ENCODE peak calls at places on chromosomes 12 and 14, in four cellular contexts. One of them, this sample, is unnamed.

GRCh38 chr12:534216-534615 is 74.5 kb downstream of the B4GALNT3 start:
- DNase-seq in MCF 10A: no peak
- DNase-seq in CD8-positive, alpha-beta T cell: no peak
- DNase-seq in A549: no peak
- DNase-seq in this sample: no peak

GRCh38 chr12:127613056-127613455 is 653.9 kb upstream of the TMEM132C start:
- DNase-seq in MCF 10A: no peak
- DNase-seq in CD8-positive, alpha-beta T cell: no peak
- DNase-seq in A549: no peak
- DNase-seq in this sample: no peak

GRCh38 chr14:103698380-103699260 is 16.6 kb downstream of the XRCC3 start:
- DNase-seq in MCF 10A: no peak
- DNase-seq in CD8-positive, alpha-beta T cell: no peak
- DNase-seq in A549: no peak
- DNase-seq in this sample: no peak

GRCh38 chr12:104177663-104178501 is 37.7 kb upstream of the TXNRD1 start:
- DNase-seq in MCF 10A: peak
- DNase-seq in CD8-positive, alpha-beta T cell: no peak
- DNase-seq in A549: peak
- DNase-seq in this sample: no peak

GRCh38 chr14:66011855-66012254 is 474.3 kb upstream of the CCDC196 start:
- DNase-seq in MCF 10A: no peak
- DNase-seq in CD8-positive, alpha-beta T cell: no peak
- DNase-seq in A549: no peak
- DNase-seq in this sample: no peak

GRCh38 chr12:68796399-68796798 is 11.6 kb upstream of the MDM2 start:
- DNase-seq in MCF 10A: no peak
- DNase-seq in CD8-positive, alpha-beta T cell: no peak
- DNase-seq in A549: no peak
- DNase-seq in this sample: no peak

GRCh38 chr12:55965941-55966407 is at the start of gene PMEL:
- DNase-seq in MCF 10A: no peak
- DNase-seq in CD8-positive, alpha-beta T cell: no peak
- DNase-seq in A549: no peak
- DNase-seq in this sample: peak

GRCh38 chr12:57822392-57823130 is 4.0 kb upstream of the AVIL start:
- DNase-seq in MCF 10A: no peak
- DNase-seq in CD8-positive, alpha-beta T cell: no peak
- DNase-seq in A549: no peak
- DNase-seq in this sample: no peak

GRCh38 chr14:94555991-94556390 is 5.3 kb upstream of the SERPINA4 start:
- DNase-seq in MCF 10A: no peak
- DNase-seq in CD8-positive, alpha-beta T cell: no peak
- DNase-seq in A549: no peak
- DNase-seq in this sample: no peak

GRCh38 chr12:75684678-75685620 is 173.5 kb upstream of the KRR1 start:
- DNase-seq in MCF 10A: no peak
- DNase-seq in CD8-positive, alpha-beta T cell: no peak
- DNase-seq in A549: no peak
- DNase-seq in this sample: no peak

GRCh38 chr14:77613207-77613606 is 3.2 kb downstream of the SPTLC2 start:
- DNase-seq in MCF 10A: peak
- DNase-seq in CD8-positive, alpha-beta T cell: no peak
- DNase-seq in A549: no peak
- DNase-seq in this sample: no peak

GRCh38 chr12:115163710-115164109 is 479.7 kb upstream of the TBX3 start:
- DNase-seq in MCF 10A: no peak
- DNase-seq in CD8-positive, alpha-beta T cell: no peak
- DNase-seq in A549: no peak
- DNase-seq in this sample: no peak

GRCh38 chr12:80582431-80582830 is 125.0 kb upstream of the MYF6 start:
- DNase-seq in MCF 10A: no peak
- DNase-seq in CD8-positive, alpha-beta T cell: no peak
- DNase-seq in A549: no peak
- DNase-seq in this sample: no peak

GRCh38 chr12:6229823-6230222 is 29.6 kb downstream of the CD9 start:
- DNase-seq in MCF 10A: peak
- DNase-seq in CD8-positive, alpha-beta T cell: no peak
- DNase-seq in A549: no peak
- DNase-seq in this sample: no peak

GRCh38 chr12:125111403-125111802 is 46.2 kb downstream of the AACS start:
- DNase-seq in MCF 10A: no peak
- DNase-seq in CD8-positive, alpha-beta T cell: no peak
- DNase-seq in A549: no peak
- DNase-seq in this sample: no peak

GRCh38 chr14:76330411-76331327 is 45.3 kb upstream of the ESRRB start:
- DNase-seq in MCF 10A: no peak
- DNase-seq in CD8-positive, alpha-beta T cell: no peak
- DNase-seq in A549: no peak
- DNase-seq in this sample: no peak

GRCh38 chr14:70005281-70005805 is 126.1 kb downstream of the SMOC1 start:
- DNase-seq in MCF 10A: no peak
- DNase-seq in CD8-positive, alpha-beta T cell: no peak
- DNase-seq in A549: no peak
- DNase-seq in this sample: no peak
- TF ChIP-seq CTCF in MCF 10A: no peak
- TF ChIP-seq CTCF in CD8-positive, alpha-beta T cell: no peak
- TF ChIP-seq CTCF in A549: no peak
- TF ChIP-seq CTCF in this sample: no peak

GRCh38 chr14:105871590-105871989 is 345.2 kb downstream of the TMEM121 start:
- DNase-seq in MCF 10A: no peak
- DNase-seq in CD8-positive, alpha-beta T cell: no peak
- DNase-seq in A549: no peak
- DNase-seq in this sample: no peak
- TF ChIP-seq CTCF in MCF 10A: no peak
- TF ChIP-seq CTCF in CD8-positive, alpha-beta T cell: no peak
- TF ChIP-seq CTCF in A549: no peak
- TF ChIP-seq CTCF in this sample: no peak

GRCh38 chr14:100274250-100274649 is 32.0 kb downstream of the SLC25A29 start:
- DNase-seq in MCF 10A: no peak
- DNase-seq in CD8-positive, alpha-beta T cell: no peak
- DNase-seq in A549: no peak
- DNase-seq in this sample: no peak

GRCh38 chr14:100268591-100269207 is 29.8 kb downstream of the YY1 start:
- DNase-seq in MCF 10A: no peak
- DNase-seq in CD8-positive, alpha-beta T cell: no peak
- DNase-seq in A549: no peak
- DNase-seq in this sample: no peak

GRCh38 chr14:100267990-100268389 is 29.0 kb downstream of the YY1 start:
- DNase-seq in MCF 10A: no peak
- DNase-seq in CD8-positive, alpha-beta T cell: no peak
- DNase-seq in A549: no peak
- DNase-seq in this sample: no peak

GRCh38 chr14:100275214-100275613 is 31.0 kb downstream of the SLC25A29 start:
- DNase-seq in MCF 10A: no peak
- DNase-seq in CD8-positive, alpha-beta T cell: no peak
- DNase-seq in A549: no peak
- DNase-seq in this sample: no peak

DNA sequence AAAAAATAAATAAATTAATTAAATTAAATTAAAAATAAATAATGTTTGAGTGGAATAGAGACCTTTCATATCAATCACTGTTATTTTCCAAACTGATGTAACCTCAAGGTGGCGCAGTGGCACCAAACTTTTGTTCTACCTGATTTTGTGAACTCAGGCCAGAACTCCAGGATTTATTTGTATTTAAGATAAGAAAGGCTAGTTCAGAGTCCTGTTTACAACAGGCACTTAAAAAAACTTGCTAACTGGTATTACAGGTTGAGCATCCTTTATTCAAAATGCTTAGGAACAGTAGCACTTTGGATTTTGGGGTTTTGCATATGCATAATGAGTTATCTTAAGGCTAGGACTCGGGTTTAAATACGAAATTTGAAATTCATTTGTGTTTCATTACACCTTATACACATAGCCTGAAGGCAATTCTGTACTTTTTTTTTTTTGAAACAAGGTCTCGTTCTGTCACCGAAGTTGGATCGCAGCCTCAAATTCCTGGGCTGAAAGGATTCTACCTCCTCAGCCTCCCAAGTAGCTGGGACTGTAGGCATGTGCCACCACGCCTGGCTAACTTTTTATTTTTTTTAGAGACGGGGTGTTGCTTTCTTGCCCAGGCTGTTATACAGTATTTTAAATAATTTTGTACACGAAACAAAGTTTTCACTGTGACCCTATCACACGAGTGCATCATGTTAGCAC is 32.4 kb downstream of the YY1 start:
- DNase-seq in MCF 10A: peak
- DNase-seq in CD8-positive, alpha-beta T cell: no peak
- DNase-seq in A549: peak
- DNase-seq in this sample: no peak
- TF ChIP-seq CTCF in MCF 10A: peak
- TF ChIP-seq CTCF in CD8-positive, alpha-beta T cell: peak
- TF ChIP-seq CTCF in A549: peak
- TF ChIP-seq CTCF in this sample: peak

DNA sequence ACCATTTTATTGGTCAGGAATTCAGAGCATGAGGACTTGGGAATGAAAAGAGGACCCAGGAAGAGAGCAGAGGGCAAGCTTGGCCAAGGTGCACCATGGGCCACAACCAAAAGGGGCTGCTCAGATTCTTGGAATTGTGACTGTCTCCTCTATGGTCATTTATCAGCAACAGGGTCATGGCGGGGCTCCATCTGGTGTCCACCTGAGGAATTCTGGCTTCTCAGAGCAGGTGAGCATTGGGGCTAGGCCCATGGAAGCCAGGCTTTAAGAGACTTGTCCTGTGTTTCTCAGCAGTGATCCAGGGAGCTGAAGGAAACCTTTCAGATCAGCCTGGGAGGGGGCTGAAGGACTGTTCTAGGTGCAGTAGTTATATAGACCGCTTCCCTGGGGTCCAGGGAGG is 2.6 kb upstream of the RIN3 start:
- DNase-seq in MCF 10A: peak
- DNase-seq in CD8-positive, alpha-beta T cell: no peak
- DNase-seq in A549: peak
- DNase-seq in this sample: no peak
- TF ChIP-seq CTCF in MCF 10A: no peak
- TF ChIP-seq CTCF in CD8-positive, alpha-beta T cell: no peak
- TF ChIP-seq CTCF in A549: no peak
- TF ChIP-seq CTCF in this sample: no peak

DNA sequence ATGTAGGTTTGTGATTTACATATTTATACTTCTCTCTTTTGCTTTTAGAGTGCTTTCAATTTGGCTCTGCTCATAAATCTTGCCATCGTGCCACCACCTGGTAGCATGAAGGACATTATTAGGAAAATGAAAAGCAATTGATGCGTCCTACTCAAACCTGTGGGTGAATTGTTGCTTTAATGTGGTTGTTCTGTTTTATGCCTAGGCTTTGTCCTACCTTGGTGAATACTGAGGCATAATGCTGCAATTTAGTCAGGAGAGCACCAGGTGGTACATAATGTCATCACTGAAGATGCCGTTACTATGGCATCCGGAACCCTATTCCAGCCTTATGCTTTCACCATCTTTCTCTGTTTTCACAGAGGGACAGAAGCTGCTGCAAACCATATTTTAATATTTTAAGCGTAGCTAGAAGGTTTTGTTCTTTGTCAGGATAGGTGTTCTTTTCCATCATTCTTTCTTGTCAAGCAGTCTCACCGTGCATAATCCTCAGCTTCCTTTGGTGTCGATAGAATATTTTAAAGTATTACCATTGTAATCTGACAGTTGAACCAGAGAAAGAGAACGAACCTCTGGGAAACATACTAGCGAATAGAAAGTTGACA is 68.5 kb upstream of the PKP2 start:
- DNase-seq in MCF 10A: no peak
- DNase-seq in CD8-positive, alpha-beta T cell: no peak
- DNase-seq in A549: no peak
- DNase-seq in this sample: no peak
- TF ChIP-seq CTCF in MCF 10A: no peak
- TF ChIP-seq CTCF in CD8-positive, alpha-beta T cell: no peak
- TF ChIP-seq CTCF in A549: no peak
- TF ChIP-seq CTCF in this sample: no peak

GRCh38 chr12:66351301-66351700 is 49.0 kb downstream of the HELB start:
- DNase-seq in MCF 10A: no peak
- DNase-seq in CD8-positive, alpha-beta T cell: no peak
- DNase-seq in A549: no peak
- DNase-seq in this sample: no peak

GRCh38 chr12:66352899-66353298 is 50.6 kb downstream of the HELB start:
- DNase-seq in MCF 10A: no peak
- DNase-seq in CD8-positive, alpha-beta T cell: no peak
- DNase-seq in A549: no peak
- DNase-seq in this sample: no peak

GRCh38 chr12:66354291-66354690 is 52.0 kb downstream of the HELB start:
- DNase-seq in MCF 10A: no peak
- DNase-seq in CD8-positive, alpha-beta T cell: no peak
- DNase-seq in A549: no peak
- DNase-seq in this sample: no peak

DNA sequence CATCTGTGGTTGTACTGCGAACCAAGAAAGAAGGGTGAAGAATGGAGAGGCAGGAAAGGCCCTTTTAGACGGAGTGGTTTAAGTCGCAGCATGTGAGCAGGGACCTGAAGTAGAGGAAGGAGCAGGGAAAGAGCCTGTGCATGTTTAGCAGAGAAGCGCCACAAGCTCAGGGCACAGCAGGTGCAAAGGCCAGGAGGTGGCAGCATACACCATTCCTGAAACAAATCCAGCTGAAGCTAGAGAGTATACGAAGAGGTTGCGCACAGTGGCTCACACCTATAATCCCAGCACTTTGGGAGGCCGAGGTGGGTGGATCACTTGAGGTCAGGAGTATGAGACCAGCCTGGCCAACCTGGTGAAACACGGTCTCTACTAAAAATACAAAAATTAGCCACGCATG is 49.9 kb downstream of the HELB start:
- DNase-seq in MCF 10A: peak
- DNase-seq in CD8-positive, alpha-beta T cell: no peak
- DNase-seq in A549: peak
- DNase-seq in this sample: peak
- TF ChIP-seq CTCF in MCF 10A: peak
- TF ChIP-seq CTCF in CD8-positive, alpha-beta T cell: no peak
- TF ChIP-seq CTCF in A549: peak
- TF ChIP-seq CTCF in this sample: no peak